ENCODE peak calls at places on chromosomes 3 and 15, in four cellular contexts. Y, B, A and N are unnamed samples.

GRCh38 chr15:74389115-74390048 is 21.9 kb upstream of the CYP11A1 start:
- DNase-seq in B (no peak), Y (no peak), A (no peak), N (no peak)

GRCh38 chr3:4411236-4411635 is 55.8 kb downstream of the SUMF1 start:
- DNase-seq in A (no peak), Y (no peak), B (no peak), N (no peak)

GRCh38 chr15:101313041-101313761 is 18.2 kb upstream of the SNRPA1 start:
- DNase-seq in Y (no peak), B (no peak), A (no peak), N (no peak)

GRCh38 chr3:150323770-150324169 is 84.3 kb upstream of the TSC22D2 start:
- DNase-seq in A (no peak), Y (no peak), B (no peak), N (no peak)

GRCh38 chr3:58988041-58988440 is 61.8 kb downstream of the CFAP20DC start:
- DNase-seq in A (no peak), B (no peak), Y (no peak), N (no peak)

GRCh38 chr15:60751985-60752952 is 273.3 kb upstream of the ICE2 start:
- DNase-seq in B (no peak), Y (peak; percentile 62), A (no peak), N (no peak)

GRCh38 chr3:45398167-45398566 is 9.8 kb downstream of the LARS2 start:
- DNase-seq in B (no peak), Y (no peak), A (no peak), N (no peak)

GRCh38 chr3:67291287-67292252 is 293.5 kb downstream of the KBTBD8 start:
- DNase-seq in A (no peak), Y (no peak), B (no peak), N (no peak)

GRCh38 chr3:191952186-191952585 is 491.2 kb downstream of the PYDC2 start:
- DNase-seq in B (no peak), A (no peak), Y (no peak), N (no peak)

GRCh38 chr3:9067352-9067975 is 104.2 kb upstream of the RAD18 start:
- DNase-seq in B (peak; percentile 65), Y (peak; percentile 56), A (peak; percentile 46), N (peak; percentile 52)

GRCh38 chr3:189195302-189195701 is 23.5 kb downstream of the TPRG1 start:
- DNase-seq in A (no peak), Y (peak; percentile 19), B (peak; percentile 49), N (peak; percentile 9)

GRCh38 chr3:150443331-150443741 is 35.2 kb downstream of the TSC22D2 start:
- DNase-seq in B (no peak), Y (peak; percentile 73), A (no peak), N (no peak)

GRCh38 chr3:112333002-112333385 is at the start of gene CD200:
- DNase-seq in B (no peak), Y (peak; percentile 70), A (no peak), N (peak; percentile 12)

GRCh38 chr3:16294854-16295253 is 29.8 kb downstream of the OXNAD1 start:
- DNase-seq in B (no peak), Y (no peak), A (no peak), N (no peak)

GRCh38 chr15:25716414-25717102 is 146.6 kb downstream of the ATP10A start:
- DNase-seq in B (no peak), Y (no peak), A (no peak), N (no peak)

GRCh38 chr15:92391640-92392039 is 2.0 kb upstream of the ST8SIA2 start:
- DNase-seq in B (peak; percentile 60), A (peak; percentile 75), Y (peak; percentile 45), N (peak; percentile 18)

GRCh38 chr3:4751057-4752051 is 227.9 kb upstream of the BHLHE40 start:
- DNase-seq in B (no peak), A (no peak), Y (peak; percentile 96), N (no peak)

GRCh38 chr3:59856921-59857320 is 807.1 kb upstream of the CFAP20DC start:
- DNase-seq in Y (no peak), A (no peak), B (no peak), N (no peak)

GRCh38 chr3:54681706-54682105 is 246.2 kb downstream of the LRTM1 start:
- DNase-seq in B (no peak), A (no peak), Y (no peak), N (no peak)

GRCh38 chr3:141442914-141443313 is 43.9 kb upstream of the RASA2 start:
- DNase-seq in Y (no peak), A (no peak), B (no peak), N (no peak)

GRCh38 chr3:188008582-188009213 is 145.3 kb upstream of the LPP start:
- DNase-seq in A (no peak), B (no peak), Y (no peak), N (no peak)

GRCh38 chr3:34012102-34012461 is 213.7 kb downstream of the PDCD6IP start:
- DNase-seq in Y (peak; percentile 99), B (no peak), A (no peak), N (no peak)

GRCh38 chr15:84911879-84912660 is 27.6 kb downstream of the SLC28A1 start:
- DNase-seq in B (no peak), Y (peak; percentile 99), A (peak; percentile 17), N (no peak)

GRCh38 chr3:4355401-4356224 is 52.4 kb downstream of the SETMAR start:
- DNase-seq in Y (peak; percentile 1), B (no peak), A (no peak), N (no peak)

GRCh38 chr3:5192568-5193319 is 5.2 kb downstream of the EDEM1 start:
- DNase-seq in A (no peak), B (no peak), Y (no peak), N (no peak)

GRCh38 chr15:62569460-62570404 is 404.6 kb upstream of the C2CD4B start:
- DNase-seq in Y (peak; percentile 87), A (no peak), B (no peak), N (no peak)

GRCh38 chr15:48433226-48433886 is 102.1 kb downstream of the DUT start:
- DNase-seq in B (no peak), A (no peak), Y (peak; percentile 75), N (no peak)

GRCh38 chr15:100794008-100794407 is 85.6 kb upstream of the ALDH1A3 start:
- DNase-seq in A (no peak), B (no peak), Y (no peak), N (no peak)

GRCh38 chr3:12662593-12663310 is 1.2 kb downstream of the RAF1 start:
- DNase-seq in Y (peak; percentile 47), B (no peak), A (peak; percentile 63), N (peak; percentile 59)

GRCh38 chr15:33581032-33581431 is 270.3 kb downstream of the RYR3 start:
- DNase-seq in Y (peak; percentile 85), A (no peak), B (no peak), N (no peak)

GRCh38 chr15:33580526-33580925 is 269.8 kb downstream of the RYR3 start:
- DNase-seq in A (no peak), Y (peak; percentile 10), B (no peak), N (no peak)

GRCh38 chr15:33586791-33587697 is 276.3 kb downstream of the RYR3 start:
- DNase-seq in B (no peak), Y (no peak), A (no peak), N (no peak)

GRCh38 chr15:33587773-33588172 is 277.0 kb downstream of the RYR3 start:
- DNase-seq in Y (peak; percentile 91), B (no peak), A (no peak), N (no peak)

DNA sequence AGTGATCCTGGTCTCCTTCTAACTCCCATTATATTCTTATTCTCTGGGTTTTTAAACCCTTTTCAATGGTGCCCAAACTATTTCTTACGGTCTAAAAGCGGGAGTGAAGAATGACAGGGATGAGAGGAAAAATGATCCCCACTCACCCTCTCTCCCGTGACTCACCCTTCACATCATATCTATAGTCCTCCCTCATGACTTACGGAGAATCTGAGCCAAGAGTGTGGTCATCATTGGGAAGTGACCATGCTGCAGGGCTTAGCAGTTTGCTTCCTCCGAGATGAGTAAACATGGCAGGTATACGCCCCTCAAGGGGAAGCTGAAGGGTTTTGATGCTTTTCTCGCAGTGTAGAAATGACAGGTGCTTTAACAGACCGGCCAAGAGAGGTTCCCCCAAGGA is 274.0 kb downstream of the RYR3 start:
- DNase-seq in A (no peak), B (no peak), Y (peak; percentile 86), N (no peak)
- H2AFZ ChIP-seq in A (no peak overlapping the region), B (no peak overlapping the region), Y (no peak overlapping the region), N (no peak overlapping the region)

GRCh38 chr3:27626596-27627118 is 95.5 kb downstream of the EOMES start:
- DNase-seq in B (no peak), A (no peak), Y (no peak), N (no peak)

GRCh38 chr3:27617552-27617951 is 104.6 kb downstream of the EOMES start:
- DNase-seq in Y (no peak), B (no peak), A (no peak), N (no peak)

GRCh38 chr3:27625848-27626247 is 96.3 kb downstream of the EOMES start:
- DNase-seq in A (no peak), B (no peak), Y (no peak), N (no peak)

GRCh38 chr3:27628029-27628750 is 93.9 kb downstream of the EOMES start:
- DNase-seq in B (no peak), Y (peak; percentile 21), A (peak; percentile 31), N (no peak)

GRCh38 chr3:27623085-27623753 is 98.9 kb downstream of the EOMES start:
- DNase-seq in A (no peak), Y (peak; percentile 33), B (no peak), N (no peak)
- H2AFZ ChIP-seq in A (no peak overlapping the region), Y (peak overlapping the region; percentile 40), B (no peak overlapping the region), N (no peak overlapping the region)

DNA sequence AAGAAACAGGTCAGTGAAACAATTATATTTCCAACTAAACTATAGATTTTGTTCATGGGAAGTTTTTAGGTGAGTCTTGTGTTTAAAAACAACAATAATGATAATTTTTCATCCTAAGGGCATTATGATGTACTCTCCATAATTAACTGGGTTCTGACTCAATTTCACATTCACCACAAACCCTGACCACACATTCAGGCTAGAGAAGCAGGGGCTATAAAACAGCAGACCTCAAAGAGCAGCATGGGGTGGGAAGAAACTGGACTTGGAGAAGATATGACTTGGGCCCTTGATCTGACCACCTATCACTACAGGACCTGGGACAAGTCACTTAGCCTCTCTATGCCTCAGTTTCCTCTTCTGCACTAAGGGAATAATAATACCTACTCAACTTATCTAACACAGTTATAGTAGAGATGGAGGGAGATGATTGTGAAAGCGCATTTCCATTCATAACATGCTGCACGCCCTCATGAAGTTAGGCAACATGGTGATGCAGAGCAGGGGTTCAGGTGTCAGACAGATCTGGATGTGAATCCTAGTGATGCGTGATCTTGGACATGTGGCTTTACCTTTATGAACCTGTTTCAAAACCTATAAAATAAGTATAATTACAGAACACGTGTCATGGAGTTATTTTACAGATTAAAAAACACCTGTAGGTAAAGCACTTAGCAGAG is 63.0 kb upstream of the ACP3 start:
- DNase-seq in B (no peak), Y (peak; percentile 36), A (no peak), N (no peak)
- H2AFZ ChIP-seq in B (no peak overlapping the region), Y (no peak overlapping the region), A (no peak overlapping the region), N (peak overlapping the region; percentile 13)

GRCh38 chr3:137998643-137999042 is 11.3 kb upstream of the CLDN18 start:
- DNase-seq in B (no peak), Y (no peak), A (no peak), N (no peak)

GRCh38 chr3:137992592-137992991 is 17.4 kb upstream of the CLDN18 start:
- DNase-seq in Y (peak; percentile 58), A (no peak), B (no peak), N (no peak)

GRCh38 chr3:138003069-138003468 is 6.9 kb upstream of the CLDN18 start:
- DNase-seq in B (no peak), Y (no peak), A (no peak), N (no peak)

DNA sequence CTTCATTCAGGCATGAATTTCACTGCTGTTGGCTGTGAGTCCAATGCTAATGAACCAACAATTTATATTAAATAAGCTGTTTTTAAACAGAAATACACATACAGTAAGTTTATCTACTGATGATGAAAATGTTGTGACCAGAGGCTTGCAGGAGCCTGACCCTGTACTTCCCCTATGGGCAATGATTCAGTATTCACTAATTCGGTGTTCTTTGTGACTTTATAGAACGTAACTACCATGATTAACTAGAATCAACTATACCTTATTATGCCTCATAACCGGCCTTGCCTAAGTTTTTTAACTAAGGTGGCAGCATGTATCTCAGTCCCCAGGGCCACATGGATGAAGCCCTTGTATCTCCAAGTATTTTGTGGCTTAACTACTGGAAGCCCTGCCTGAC is 11.8 kb upstream of the CLDN18 start:
- DNase-seq in B (no peak), A (no peak), Y (no peak), N (no peak)
- H2AFZ ChIP-seq in B (no peak overlapping the region), A (no peak overlapping the region), Y (no peak overlapping the region), N (no peak overlapping the region)